ENCODE peak calls at places on chromosomes 2 and 18, in four cellular contexts. N is HT1080, H is HFF-Myc, B is lower lobe of right lung. C is an unnamed sample.

GRCh38 chr2:32496657-32497056 is 131.2 kb upstream of the TTC27 start:
- DNase-seq in N (no peak), H (no peak), B (no peak), C (no peak)

GRCh38 chr18:48804856-48805610 is 145.7 kb downstream of the SMAD7 start:
- DNase-seq in N (no peak), H (no peak), B (peak; percentile 30), C (no peak)

GRCh38 chr2:158464426-158465281 is 7.9 kb downstream of the PKP4 start:
- DNase-seq in N (no peak), H (no peak), B (no peak), C (no peak)

GRCh38 chr18:46398005-46398404 is 259.0 kb downstream of the LOXHD1 start:
- DNase-seq in N (no peak), H (no peak), B (no peak), C (no peak)

GRCh38 chr18:79571221-79572092 is 108.1 kb upstream of the CTDP1 start:
- DNase-seq in N (no peak), H (no peak), B (peak; percentile 34), C (no peak)

GRCh38 chr2:196991061-196991460 is 64.6 kb upstream of the PGAP1 start:
- DNase-seq in N (no peak), H (no peak), B (no peak), C (no peak)

GRCh38 chr2:237391140-237391539 is 22.8 kb downstream of the COL6A3 start:
- DNase-seq in N (no peak), H (no peak), B (no peak), C (no peak)

GRCh38 chr2:121276341-121276740 is 8.7 kb downstream of the TFCP2L1 start:
- DNase-seq in N (no peak), H (no peak), B (no peak), C (no peak)

GRCh38 chr2:120867290-120868231 is 131.9 kb downstream of the GLI2 start:
- DNase-seq in N (peak; percentile 87), H (no peak), B (peak; percentile 77), C (no peak)

GRCh38 chr2:36404312-36404711 is 48.7 kb downstream of the CRIM1 start:
- DNase-seq in N (peak; percentile 69), H (no peak), B (no peak), C (no peak)

GRCh38 chr18:35456181-35456850 is 41.4 kb downstream of the INO80C start:
- DNase-seq in N (peak; percentile 39), H (no peak), B (no peak), C (no peak)

GRCh38 chr18:2960983-2961696 is 51.8 kb downstream of the LPIN2 start:
- DNase-seq in N (no peak), H (no peak), B (no peak), C (no peak)

GRCh38 chr2:74658516-74658915 is 4.5 kb downstream of the SEMA4F start:
- DNase-seq in N (peak; percentile 77), H (peak; percentile 45), B (no peak), C (no peak)

GRCh38 chr2:230927711-230928341 is 2.8 kb upstream of the GPR55 start:
- DNase-seq in N (no peak), H (no peak), B (peak; percentile 35), C (no peak)

GRCh38 chr2:136863874-136864273 is 98.5 kb downstream of the THSD7B start:
- DNase-seq in N (no peak), H (no peak), B (no peak), C (no peak)

GRCh38 chr2:45741451-45741850 is 90.0 kb downstream of the PRKCE start:
- DNase-seq in N (no peak), H (no peak), B (no peak), C (no peak)

GRCh38 chr18:38077219-38077618 is 511.6 kb upstream of the CELF4 start:
- DNase-seq in N (peak; percentile 37), H (no peak), B (no peak), C (no peak)

GRCh38 chr2:69617744-69618143 is 25.8 kb downstream of the AAK1 start:
- DNase-seq in N (no peak), H (no peak), B (no peak), C (no peak)

GRCh38 chr2:28610583-28611201 is 114.8 kb downstream of the PLB1 start:
- DNase-seq in N (peak; percentile 99), H (peak; percentile 90), B (no peak), C (peak; percentile 82)

GRCh38 chr2:219018286-219018685 is 23.0 kb downstream of the CFAP65 start:
- DNase-seq in N (no peak), H (no peak), B (peak; percentile 4), C (no peak)

GRCh38 chr2:44944102-44944951 is 2.8 kb downstream of the SIX3 start:
- DNase-seq in N (no peak), H (no peak), B (no peak), C (no peak)

GRCh38 chr2:20061476-20061875 is 10.0 kb upstream of the LAPTM4A start:
- DNase-seq in N (peak; percentile 26), H (no peak), B (no peak), C (peak; percentile 38)

GRCh38 chr18:2917255-2918047 is 70.6 kb downstream of the EMILIN2 start:
- DNase-seq in N (no peak), H (no peak), B (no peak), C (no peak)

GRCh38 chr2:238388794-238389193 is 37.9 kb upstream of the ASB1 start:
- DNase-seq in N (no peak), H (no peak), B (no peak), C (no peak)

GRCh38 chr2:231714639-231715498 is 6.5 kb downstream of the PTMA start:
- DNase-seq in N (peak; percentile 57), H (no peak), B (peak; percentile 78), C (no peak)

GRCh38 chr2:46717733-46718121 is 197.9 kb downstream of the MCFD2 start:
- DNase-seq in N (no peak), H (no peak), B (no peak), C (no peak)

GRCh38 chr18:11857177-11857887 is 6.1 kb downstream of the CHMP1B start:
- DNase-seq in N (peak; percentile 99), H (peak; percentile 92), B (no peak), C (peak; percentile 99)

GRCh38 chr2:160415991-160416390 is 77.6 kb downstream of the RBMS1 start:
- DNase-seq in N (peak; percentile 48), H (no peak), B (no peak), C (no peak)

GRCh38 chr2:164911832-164912231 is 43.5 kb downstream of the SLC38A11 start:
- DNase-seq in N (no peak), H (no peak), B (no peak), C (no peak)

GRCh38 chr2:85737481-85737880 is 16.3 kb upstream of the ATOH8 start:
- DNase-seq in N (no peak), H (peak; percentile 70), B (no peak), C (peak; percentile 61)

GRCh38 chr2:217553202-217553601 is 449.6 kb downstream of the TNS1 start:
- DNase-seq in N (no peak), H (no peak), B (no peak), C (no peak)

C was measured in AG04450.